ENCODE peak calls at places on chromosomes 16 and 17, in eight cellular contexts. X is non-pigmented ciliary epithelial cell; L is stimulated activated CD4-positive, alpha-beta T cell treated with anti-CD3 and anti-CD28 coated beads, Interleukin-4, amount 100 ng/mL, for 24 hours; P is GM19239; J is stimulated activated CD8-positive, alpha-beta memory T cell treated with anti-CD3 and anti-CD28 coated beads, Interleukin-15, amount 100 ng/mL, for 24 hours; V is activated naive CD4-positive, alpha-beta T cell treated with Interleukin-2 at 50 U/mL for 16 hours; T is renal cortical epithelial cell; A is T-cell. B is an unnamed sample.

GRCh38 chr17:11736613-11737289 is 138.5 kb downstream of the DNAH9 start:
- DNase-seq in A (no peak), J (no peak), X (no peak), T (no peak), L (no peak), V (no peak), P (no peak), B (no peak)

GRCh38 chr17:76641501-76641900 is 2.1 kb downstream of the ST6GALNAC1 start:
- DNase-seq in A (no peak), T (peak; percentile 86), J (no peak), V (no peak), L (no peak), X (no peak), P (no peak), B (no peak)

GRCh38 chr16:2160915-2161551 is 5.5 kb downstream of the TRAF7 start:
- DNase-seq in J (no peak), L (no peak), V (no peak), P (no peak), T (no peak), A (no peak), X (no peak), B (no peak)

GRCh38 chr16:24272379-24272778 is 16.2 kb downstream of the CACNG3 start:
- DNase-seq in A (no peak), T (no peak), V (no peak), X (no peak), L (no peak), P (no peak), J (no peak), B (no peak)

GRCh38 chr17:79205688-79206205 is 131.1 kb downstream of the ENGASE start:
- DNase-seq in V (no peak), J (no peak), P (no peak), A (no peak), L (no peak), X (no peak), T (no peak), B (no peak)

GRCh38 chr17:74877592-74878543 is 5.1 kb upstream of the FDXR start:
- DNase-seq in P (no peak), A (no peak), L (no peak), J (no peak), X (no peak), T (no peak), V (no peak), B (no peak)

GRCh38 chr17:82531431-82531881 is 11.9 kb downstream of the FOXK2 start:
- DNase-seq in J (no peak), A (no peak), V (no peak), L (no peak), X (peak; percentile 56), T (peak; percentile 79), P (no peak), B (peak; percentile 17)

GRCh38 chr17:38747385-38748328 is 479 bp downstream of the PCGF2 start:
- DNase-seq in J (no peak), X (no peak), A (no peak), V (no peak), T (no peak), L (no peak), P (no peak), B (no peak)

GRCh38 chr17:19313746-19314651 is 48.5 kb downstream of the B9D1 start:
- DNase-seq in J (no peak), L (no peak), X (no peak), V (no peak), T (peak; percentile 33), P (no peak), A (no peak), B (no peak)

GRCh38 chr16:88015806-88016140 is 64.5 kb downstream of the BANP start:
- DNase-seq in J (no peak), V (no peak), X (no peak), A (no peak), T (no peak), P (no peak), L (no peak), B (no peak)

GRCh38 chr16:70770968-70771552 is 29.9 kb downstream of the VAC14 start:
- DNase-seq in A (peak; percentile 52), V (peak; percentile 56), X (no peak), L (peak; percentile 53), J (peak; percentile 50), T (peak; percentile 36), P (peak; percentile 62), B (no peak)

GRCh38 chr17:29091591-29092291 is 48.8 kb downstream of the PIPOX start:
- DNase-seq in J (no peak), A (no peak), L (no peak), P (no peak), X (no peak), T (no peak), V (no peak), B (no peak)

GRCh38 chr17:36183001-36183810 is 6.8 kb upstream of the TBC1D3B start:
- DNase-seq in L (peak; percentile 11), X (peak; percentile 19), T (no peak), J (no peak), A (no peak), V (no peak), P (peak; percentile 95), B (peak; percentile 80)

GRCh38 chr17:48322060-48322459 is 108.0 kb downstream of the SKAP1 start:
- DNase-seq in V (no peak), X (no peak), J (no peak), P (no peak), T (no peak), A (no peak), L (no peak), B (no peak)

GRCh38 chr16:89785523-89786155 is 30.8 kb downstream of the FANCA start:
- DNase-seq in X (no peak), A (peak; percentile 58), J (no peak), T (no peak), V (peak; percentile 18), L (no peak), P (no peak), B (no peak)

GRCh38 chr17:51946311-51946710 is 212.2 kb downstream of the CA10 start:
- DNase-seq in P (no peak), T (no peak), J (no peak), X (no peak), L (no peak), V (no peak), A (no peak), B (no peak)

GRCh38 chr17:4710693-4711634 is 532 bp downstream of the ARRB2 start:
- DNase-seq in V (peak; percentile 47), P (no peak), X (no peak), J (no peak), T (no peak), A (peak; percentile 39), L (peak; percentile 47), B (no peak)

GRCh38 chr16:19804538-19805323 is 79.9 kb downstream of the GPRC5B start:
- DNase-seq in J (no peak), L (peak; percentile 15), P (no peak), V (peak; percentile 23), X (no peak), A (peak; percentile 34), T (peak; percentile 41), B (no peak)

B was measured in amniotic stem cell.